ENCODE peak calls at places on chromosomes 12 and 14, in seven cellular contexts. L is mesenchymal stem cell, H is neuronal stem cell, J is mesendoderm, V is H9, T is H1, I is trophoblast cell. E is an unnamed sample.

GRCh38 chr14:90616313-90616712 is 199.9 kb downstream of the TTC7B start:
- DNase-seq in H (no peak), I (no peak), T (no peak), V (no peak), J (no peak), L (no peak), E (no peak)

GRCh38 chr14:41609704-41610183 is 3.1 kb downstream of the LRFN5 start:
- DNase-seq in L (peak; percentile 82), I (no peak), V (peak; percentile 88), J (peak; percentile 94), T (peak; percentile 75), H (peak; percentile 62), E (peak; percentile 58)

GRCh38 chr12:110243227-110243626 is 37.8 kb upstream of the ATP2A2 start:
- DNase-seq in H (no peak), J (no peak), I (no peak), L (no peak), V (no peak), T (no peak), E (no peak)

GRCh38 chr12:15788266-15789214 is 648 bp downstream of the EPS8 start:
- DNase-seq in L (peak; percentile 64), I (peak; percentile 42), H (peak; percentile 14), J (peak; percentile 53), V (peak; percentile 69), T (no peak), E (peak; percentile 45)

GRCh38 chr14:67421356-67422224 is 9.6 kb upstream of the PLEK2 start:
- DNase-seq in I (no peak), V (no peak), J (no peak), H (no peak), L (no peak), T (no peak), E (no peak)

GRCh38 chr12:89663577-89664357 is 44.9 kb downstream of the ATP2B1 start:
- DNase-seq in H (no peak), T (no peak), L (peak; percentile 22), V (no peak), I (peak; percentile 77), J (no peak), E (peak; percentile 20)

GRCh38 chr14:100882991-100883788 is 20.3 kb downstream of the RTL1 start:
- DNase-seq in T (no peak), H (no peak), V (no peak), L (no peak), I (no peak), J (no peak), E (no peak)

GRCh38 chr12:3761116-3761770 is 8.3 kb upstream of the CRACR2A start:
- DNase-seq in L (no peak), T (no peak), V (peak; percentile 18), H (no peak), J (no peak), I (no peak), E (no peak)

GRCh38 chr12:92466391-92467305 is 236.1 kb upstream of the PLEKHG7 start:
- DNase-seq in J (peak; percentile 5), H (peak; percentile 45), I (peak; percentile 55), T (peak; percentile 49), L (peak; percentile 73), V (peak; percentile 51), E (peak; percentile 62)

GRCh38 chr14:74038015-74038859 is 19.1 kb downstream of the BBOF1 start:
- DNase-seq in T (no peak), H (peak; percentile 31), I (peak; percentile 84), V (no peak), J (peak; percentile 60), L (peak; percentile 69), E (peak; percentile 64)

GRCh38 chr14:52977798-52978197 is 26.9 kb upstream of the FERMT2 start:
- DNase-seq in T (no peak), V (no peak), I (no peak), J (no peak), L (no peak), H (no peak), E (no peak)
- H2BK5ac ChIP-seq in T (no peak overlapping the region), V (no peak overlapping the region), I (no peak overlapping the region), J (no peak overlapping the region), L (no peak overlapping the region), H (no peak overlapping the region), E (no peak overlapping the region)

GRCh38 chr12:130429656-130430505 is 92.2 kb downstream of the PIWIL1 start:
- DNase-seq in T (no peak), J (no peak), V (peak; percentile 26), L (no peak), H (no peak), I (no peak), E (no peak)
- H2BK5ac ChIP-seq in T (no peak overlapping the region), J (no peak overlapping the region), V (no peak overlapping the region), L (no peak overlapping the region), H (no peak overlapping the region), I (no peak overlapping the region), E (no peak overlapping the region)

GRCh38 chr12:53223391-53224267 is 8.4 kb downstream of the RARG start:
- DNase-seq in V (peak; percentile 56), T (no peak), H (no peak), I (no peak), L (peak; percentile 69), J (peak; percentile 75), E (peak; percentile 60)
- H2BK5ac ChIP-seq in V (no peak overlapping the region), T (peak overlapping the region; percentile 83), H (no peak overlapping the region), I (peak overlapping the region; percentile 66), L (no peak overlapping the region), J (peak overlapping the region; percentile 92), E (peak overlapping the region; percentile 98)

GRCh38 chr12:69511016-69511415 is 40.8 kb downstream of the FRS2 start:
- DNase-seq in T (no peak), L (no peak), I (no peak), V (no peak), J (no peak), H (no peak), E (no peak)

GRCh38 chr12:69509308-69509736 is 39.1 kb downstream of the FRS2 start:
- DNase-seq in T (no peak), J (peak; percentile 39), V (no peak), L (peak; percentile 49), H (no peak), I (no peak), E (peak; percentile 46)

GRCh38 chr12:69510176-69510827 is 40.1 kb downstream of the FRS2 start:
- DNase-seq in T (no peak), J (no peak), L (no peak), H (no peak), V (no peak), I (no peak), E (no peak)

GRCh38 chr12:69508581-69508980 is 38.4 kb downstream of the FRS2 start:
- DNase-seq in T (no peak), J (no peak), I (no peak), V (no peak), L (no peak), H (no peak), E (no peak)

GRCh38 chr12:69508091-69508490 is 37.9 kb downstream of the FRS2 start:
- DNase-seq in H (no peak), T (no peak), I (no peak), L (no peak), J (no peak), V (no peak), E (no peak)
- H2BK5ac ChIP-seq in H (no peak overlapping the region), T (no peak overlapping the region), I (no peak overlapping the region), L (no peak overlapping the region), J (no peak overlapping the region), V (no peak overlapping the region), E (no peak overlapping the region)

DNA sequence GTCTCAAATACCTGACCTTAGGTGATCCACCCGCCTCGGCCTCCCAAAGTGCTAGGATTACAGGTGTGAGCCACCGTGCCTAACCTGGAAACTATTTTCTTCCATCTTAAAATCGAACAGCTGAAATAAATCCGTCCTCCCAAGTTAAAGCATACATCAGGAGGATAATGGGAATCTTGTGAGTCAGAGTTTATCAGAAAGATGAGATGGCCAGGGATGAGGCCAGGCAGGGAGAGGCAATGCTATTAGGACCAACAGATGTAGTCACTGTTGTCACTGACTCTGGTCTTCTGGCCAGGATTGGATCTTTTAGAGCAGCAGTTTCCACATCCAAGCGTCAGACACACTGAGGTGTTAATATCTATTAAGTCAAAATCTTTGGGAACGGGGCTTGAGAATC is 61.7 kb upstream of the USP44 start:
- DNase-seq in L (no peak), I (peak; percentile 42), J (no peak), V (no peak), T (no peak), H (no peak), E (peak; percentile 58)
- H2BK5ac ChIP-seq in L (no peak overlapping the region), I (no peak overlapping the region), J (no peak overlapping the region), V (no peak overlapping the region), T (no peak overlapping the region), H (no peak overlapping the region), E (peak overlapping the region; percentile 45)